ENCODE peak calls at places on chromosomes 12 and 14, in eight cellular contexts. Y is left ventricle myocardium inferior; M is upper lobe of left lung; P is lower lobe of right lung; U is mucosa of descending colon; K is hippocampal formation; H is stimulated activated CD4-positive, alpha-beta T cell treated with anti-CD3 and anti-CD28 coated beads, Interleukin-1b, Interleukin-23, amount 100 ng/mL, for 24 hours; D is A549. V is an unnamed sample.

GRCh38 chr14:92665699-92666110 is 82.7 kb downstream of the LGMN start:
- DNase-seq in Y (no peak), M (no peak), P (no peak), U (no peak), K (no peak), H (no peak), D (no peak), V (no peak)

GRCh38 chr12:69897744-69898143 is 72.7 kb downstream of the MYRFL start:
- DNase-seq in Y (peak; percentile 58), M (no peak), P (no peak), U (no peak), K (peak; percentile 41), H (no peak), D (no peak), V (no peak)

GRCh38 chr12:44603701-44604100 is 272.4 kb downstream of the NELL2 start:
- DNase-seq in Y (no peak), M (no peak), P (no peak), U (no peak), K (no peak), H (no peak), D (no peak), V (no peak)

GRCh38 chr12:12194206-12194605 is 72.6 kb downstream of the LRP6 start:
- DNase-seq in Y (no peak), M (no peak), P (no peak), U (no peak), K (no peak), H (no peak), D (peak; percentile 28), V (no peak)

GRCh38 chr12:55019784-55020183 is at the start of gene NEUROD4:
- DNase-seq in Y (peak; percentile 19), M (no peak), P (peak; percentile 53), U (peak; percentile 35), K (no peak), H (no peak), D (peak; percentile 58), V (peak; percentile 32)

GRCh38 chr12:2944401-2945047 is 14.7 kb upstream of the TEAD4 start:
- DNase-seq in Y (peak; percentile 29), M (no peak), P (peak; percentile 56), U (peak; percentile 79), K (peak; percentile 33), H (peak; percentile 36), D (peak; percentile 66), V (peak; percentile 79)

GRCh38 chr12:15532364-15532977 is 210.2 kb downstream of the PTPRO start:
- DNase-seq in Y (no peak), M (no peak), P (no peak), U (no peak), K (no peak), H (peak; percentile 13), D (peak; percentile 73), V (peak; percentile 68)

GRCh38 chr14:104214411-104214810 is 76.0 kb downstream of the KIF26A start:
- DNase-seq in Y (no peak), M (no peak), P (no peak), U (peak; percentile 53), K (no peak), H (no peak), D (no peak), V (no peak)

GRCh38 chr14:99675381-99675835 is 8.7 kb upstream of the CYP46A1 start:
- DNase-seq in Y (no peak), M (peak; percentile 79), P (no peak), U (no peak), K (no peak), H (no peak), D (no peak), V (no peak)

GRCh38 chr12:94805749-94806148 is 155.4 kb upstream of the TMCC3 start:
- DNase-seq in Y (no peak), M (no peak), P (no peak), U (no peak), K (no peak), H (no peak), D (no peak), V (no peak)

GRCh38 chr12:89706551-89707348 is 1.9 kb downstream of the ATP2B1 start:
- DNase-seq in Y (no peak), M (no peak), P (peak; percentile 46), U (peak; percentile 31), K (peak; percentile 22), H (no peak), D (peak; percentile 50), V (no peak)

GRCh38 chr12:124947561-124948398 is 33.3 kb upstream of the UBC start:
- DNase-seq in Y (no peak), M (no peak), P (no peak), U (no peak), K (no peak), H (no peak), D (no peak), V (no peak)

GRCh38 chr12:128025856-128026255 is 241.1 kb upstream of the TMEM132C start:
- DNase-seq in Y (no peak), M (no peak), P (no peak), U (peak; percentile 59), K (no peak), H (no peak), D (no peak), V (no peak)

GRCh38 chr14:51041117-51041531 is 53.8 kb downstream of the TRIM9 start:
- DNase-seq in Y (no peak), M (no peak), P (no peak), U (no peak), K (no peak), H (no peak), D (no peak), V (no peak)

GRCh38 chr14:104614126-104614812 is 9.7 kb upstream of the TMEM179 start:
- DNase-seq in Y (no peak), M (no peak), P (no peak), U (no peak), K (no peak), H (no peak), D (no peak), V (no peak)

GRCh38 chr12:126362964-126363363 is 1297.7 kb downstream of the AACS start:
- DNase-seq in Y (no peak), M (no peak), P (no peak), U (no peak), K (no peak), H (no peak), D (no peak), V (no peak)

GRCh38 chr12:52389313-52390207 is 4.1 kb upstream of the KRT84 start:
- DNase-seq in Y (no peak), M (no peak), P (no peak), U (no peak), K (no peak), H (no peak), D (no peak), V (no peak)

GRCh38 chr14:70888681-70889175 is 18.5 kb upstream of the PCNX1 start:
- DNase-seq in Y (no peak), M (no peak), P (no peak), U (no peak), K (no peak), H (no peak), D (no peak), V (no peak)

V was measured in activated CD4-positive, alpha-beta memory T cell treated with anti-CD3 and anti-CD28 coated beads for 36 hours.